ENCODE peak calls at places on chromosome 6, in ten cellular contexts. F is T-helper 2 cell; V is activated T-helper 2 cell treated with anti-CD3 and anti-CD28 coated beads, Interferon-gamma antibody, Interleukin-2, Interleukin-4, amounts not matched to agents 10 μg/mL and 5 μg/mL and 100 μg/mL, durations not matched to agents 14 hours and 24 hours and 36 hours; L is activated T-helper 1 cell treated with anti-CD3 and anti-CD28 coated beads, Interleukin-2, amount 50 U/mL, for 16 hours; R is non-pigmented ciliary epithelial cell; U is SHP77; J is iris pigment epithelial cell; G is Ammon's horn; Y is RWPE2; A is fibroblast of the aortic adventitia. K is an unnamed sample.

GRCh38 chr6:159540152-159540551 is 152.9 kb downstream of the SOD2 start:
- DNase-seq in J (no peak), F (no peak), A (no peak), L (no peak), R (no peak), V (no peak), U (no peak), G (no peak), Y (no peak), K (no peak)

GRCh38 chr6:157500022-157500421 is 119.0 kb downstream of the ZDHHC14 start:
- DNase-seq in G (no peak), R (no peak), F (no peak), J (no peak), L (no peak), U (no peak), V (no peak), Y (no peak), A (no peak), K (no peak)

GRCh38 chr6:126267621-126268020 is 72.3 kb upstream of the CENPW start:
- DNase-seq in V (no peak), L (no peak), J (no peak), G (no peak), U (no peak), Y (no peak), F (no peak), R (no peak), A (peak; percentile 66), K (no peak)

GRCh38 chr6:149247385-149247763 is 70.1 kb upstream of the TAB2 start:
- DNase-seq in Y (no peak), F (no peak), V (no peak), J (no peak), U (no peak), R (no peak), L (no peak), A (no peak), G (no peak), K (no peak)

GRCh38 chr6:2883673-2884072 is 19.4 kb downstream of the SERPINB9 start:
- DNase-seq in J (no peak), G (no peak), A (no peak), F (no peak), V (no peak), L (no peak), U (no peak), Y (no peak), R (no peak), K (no peak)

GRCh38 chr6:107866606-107867301 is 42.6 kb upstream of the SCML4 start:
- DNase-seq in J (peak; percentile 35), U (peak; percentile 27), R (no peak), L (no peak), F (no peak), A (peak; percentile 42), G (peak; percentile 46), V (no peak), Y (no peak), K (peak; percentile 27)

GRCh38 chr6:25017932-25018581 is 82.3 kb upstream of the RIPOR2 start:
- DNase-seq in A (peak; percentile 64), G (peak; percentile 48), U (peak; percentile 64), F (peak; percentile 60), V (peak; percentile 71), J (peak; percentile 82), Y (no peak), R (no peak), L (peak; percentile 56), K (peak; percentile 69)

GRCh38 chr6:93787841-93788240 is 368.5 kb upstream of the EPHA7 start:
- DNase-seq in L (no peak), V (no peak), F (no peak), U (no peak), J (peak; percentile 79), A (peak; percentile 30), R (peak; percentile 42), G (peak; percentile 47), Y (no peak), K (no peak)

GRCh38 chr6:45548657-45549515 is 171.2 kb upstream of the SUPT3H start:
- DNase-seq in G (no peak), A (no peak), U (no peak), J (no peak), V (no peak), F (no peak), L (no peak), R (no peak), Y (no peak), K (no peak)

GRCh38 chr6:178119-178518 is 114.2 kb upstream of the DUSP22 start:
- DNase-seq in U (no peak), G (no peak), V (no peak), F (no peak), L (no peak), R (no peak), A (no peak), J (no peak), Y (no peak), K (no peak)

GRCh38 chr6:170448745-170449144 is 104.4 kb downstream of the PSMB1 start:
- DNase-seq in G (no peak), V (no peak), J (no peak), Y (no peak), A (no peak), U (no peak), L (no peak), R (no peak), F (no peak), K (no peak)

GRCh38 chr6:109945091-109945490 is 33.0 kb upstream of the GPR6 start:
- DNase-seq in V (no peak), J (no peak), R (no peak), F (no peak), Y (no peak), G (no peak), U (no peak), L (no peak), A (no peak), K (no peak)

GRCh38 chr6:26122402-26122792 is 35.2 kb downstream of the HFE start:
- DNase-seq in G (no peak), R (no peak), Y (no peak), L (no peak), V (no peak), F (no peak), U (peak; percentile 78), J (no peak), A (no peak), K (no peak)